ENCODE peak calls at places on chromosomes 1 and 21, in nine cellular contexts. M, G, P, S, W, Z, N, X and L are unnamed samples. For H3K27me3, the result is how much of the 10 kb centered on the place peaks cover.

GRCh38 chr1:205396972-205397616 is 24.8 kb downstream of the LEMD1 start:
- DNase-seq in W (no peak), N (peak), S (peak), Z (no peak), M (no peak), P (peak), G (no peak), X (no peak), L (no peak)

GRCh38 chr1:86866665-86867064 is 47.3 kb downstream of the SELENOF start:
- DNase-seq in M (no peak), W (no peak), Z (no peak), S (no peak), P (no peak), X (peak), N (no peak), G (no peak), L (no peak)

GRCh38 chr1:220370041-220370700 is 97.9 kb upstream of the RAB3GAP2 start:
- DNase-seq in M (no peak), W (no peak), Z (no peak), S (peak), X (peak), N (no peak), P (peak), G (no peak), L (no peak)

GRCh38 chr1:116375884-116376733 is 3.1 kb downstream of the ATP1A1 start:
- DNase-seq in N (peak), W (peak), P (peak), Z (peak), M (peak), X (peak), S (peak), G (peak), L (peak)

GRCh38 chr1:243268284-243268653 is 12.4 kb downstream of the SDCCAG8 start:
- DNase-seq in M (no peak), S (no peak), W (no peak), Z (no peak), P (no peak), G (no peak), N (no peak), X (peak), L (no peak)

GRCh38 chr21:42312626-42313104 is 2.5 kb downstream of the TFF3 start:
- DNase-seq in X (no peak), Z (no peak), W (no peak), N (no peak), P (no peak), G (peak), S (no peak), M (no peak), L (no peak)

GRCh38 chr1:43123031-43123430 is 49.1 kb downstream of the EBNA1BP2 start:
- DNase-seq in X (no peak), S (no peak), G (no peak), N (no peak), P (no peak), W (no peak), Z (no peak), M (no peak), L (no peak)

GRCh38 chr1:246679211-246680177 is 44.7 kb upstream of the SCCPDH start:
- DNase-seq in W (no peak), N (no peak), M (no peak), G (no peak), X (no peak), S (no peak), P (no peak), Z (no peak), L (no peak)

GRCh38 chr1:209743145-209743482 is 12.7 kb upstream of the TRAF3IP3 start:
- DNase-seq in W (peak), S (peak), N (no peak), Z (no peak), P (no peak), G (no peak), X (peak), M (peak), L (no peak)

DNA sequence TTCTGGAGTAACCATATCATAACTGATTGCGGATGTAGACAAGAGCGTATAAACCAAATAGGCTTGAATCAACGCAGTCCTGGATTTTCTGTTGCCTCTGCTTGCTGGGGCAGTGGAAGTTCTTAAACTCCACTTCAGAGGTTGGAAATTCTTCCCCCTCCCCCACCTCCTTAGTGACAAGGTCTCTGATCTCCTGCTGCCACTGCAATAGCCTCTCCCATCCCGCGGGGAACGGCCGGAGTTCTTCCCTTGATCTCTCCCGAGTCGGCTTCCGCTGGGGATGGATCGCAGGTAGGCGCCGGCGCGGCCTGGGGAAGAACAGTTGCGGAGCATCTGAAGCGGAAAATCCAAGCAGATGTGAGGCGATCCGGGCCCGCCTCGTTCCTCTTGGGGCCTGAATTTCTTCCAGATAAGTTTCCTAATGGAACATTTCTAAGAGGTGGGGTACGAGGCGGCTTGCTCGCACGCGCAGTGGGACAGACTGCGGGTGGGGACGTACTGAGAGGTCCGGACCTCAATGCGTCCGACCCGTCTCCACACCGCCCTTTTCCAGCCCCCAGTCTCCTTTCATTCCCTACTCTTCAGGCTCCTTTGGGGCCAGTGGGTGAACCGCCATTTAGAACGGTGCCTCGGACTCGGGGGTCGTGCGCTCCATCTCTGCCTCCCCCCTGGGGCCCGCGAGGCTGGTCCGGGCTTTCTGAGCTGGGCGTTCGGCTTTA is 3.1 kb upstream of the SIM2 start:
- DNase-seq in Z (no peak), M (no peak), X (no peak), W (no peak), G (no peak), P (peak), N (no peak), S (no peak), L (no peak)
- H3K4me3 ChIP-seq in Z (no peak), M (peak), X (no peak), W (no peak), G (no peak), P (no peak), N (no peak), S (no peak), L (no peak)

DNA sequence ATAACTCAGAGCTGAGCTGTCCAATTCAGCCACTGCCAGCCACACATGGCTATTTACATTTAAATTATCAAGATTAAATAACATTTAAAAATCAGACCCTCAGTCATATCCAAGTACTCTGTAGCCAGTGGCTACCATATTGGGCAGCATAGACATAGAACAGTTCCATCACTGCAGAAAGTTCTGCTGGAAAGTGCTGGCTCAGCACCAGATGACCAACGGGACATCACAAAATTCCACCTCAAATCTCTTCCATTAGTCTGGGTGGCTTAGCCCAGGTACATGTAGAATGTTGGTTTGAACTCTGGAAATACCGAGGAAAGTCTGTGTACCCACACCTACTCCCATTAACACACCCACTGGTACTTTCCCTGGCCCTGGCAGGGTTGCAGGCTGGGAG is 129.3 kb downstream of the ZSCAN20 start:
- DNase-seq in X (no peak), S (no peak), M (no peak), Z (no peak), W (no peak), N (no peak), G (no peak), P (no peak), L (no peak)
- H3K27me3 ChIP-seq in X (under half), S (under half), M (under half), Z (under half), W (under half), N (under half), G (under half), P (under half), L (under half)

GRCh38 chr1:161013591-161014513 is 7.1 kb downstream of the F11R start:
- DNase-seq in X (peak), M (peak), W (peak), S (peak), P (peak), Z (peak), N (peak), G (peak), L (peak)
- H3K4me3 ChIP-seq in X (no peak), M (peak), W (peak), S (no peak), P (no peak), Z (no peak), N (peak), G (peak), L (peak)

GRCh38 chr1:80250573-80251168 is 1244.1 kb upstream of the ADGRL4 start:
- DNase-seq in S (no peak), M (no peak), Z (no peak), X (no peak), G (no peak), P (no peak), W (no peak), N (no peak), L (no peak)
- H3K27me3 ChIP-seq in S (under half), M (under half), Z (under half), X (under half), G (under half), P (under half), W (under half), N (under half), L (under half)

GRCh38 chr1:215083408-215083961 is 948 bp downstream of the KCNK2 start:
- DNase-seq in P (peak), X (peak), Z (no peak), N (no peak), G (peak), S (no peak), M (no peak), W (no peak), L (no peak)

GRCh38 chr1:215079456-215079855 is 3.1 kb upstream of the KCNK2 start:
- DNase-seq in S (no peak), M (no peak), N (no peak), Z (no peak), G (no peak), P (no peak), W (no peak), X (no peak), L (no peak)

GRCh38 chr1:215076312-215076711 is 6.2 kb upstream of the KCNK2 start:
- DNase-seq in N (no peak), Z (no peak), G (no peak), S (no peak), P (peak), W (no peak), M (no peak), X (peak), L (no peak)

GRCh38 chr1:215082532-215083407 is at the start of gene KCNK2:
- DNase-seq in G (peak), M (no peak), P (peak), N (no peak), Z (no peak), X (peak), W (no peak), S (no peak), L (no peak)

DNA sequence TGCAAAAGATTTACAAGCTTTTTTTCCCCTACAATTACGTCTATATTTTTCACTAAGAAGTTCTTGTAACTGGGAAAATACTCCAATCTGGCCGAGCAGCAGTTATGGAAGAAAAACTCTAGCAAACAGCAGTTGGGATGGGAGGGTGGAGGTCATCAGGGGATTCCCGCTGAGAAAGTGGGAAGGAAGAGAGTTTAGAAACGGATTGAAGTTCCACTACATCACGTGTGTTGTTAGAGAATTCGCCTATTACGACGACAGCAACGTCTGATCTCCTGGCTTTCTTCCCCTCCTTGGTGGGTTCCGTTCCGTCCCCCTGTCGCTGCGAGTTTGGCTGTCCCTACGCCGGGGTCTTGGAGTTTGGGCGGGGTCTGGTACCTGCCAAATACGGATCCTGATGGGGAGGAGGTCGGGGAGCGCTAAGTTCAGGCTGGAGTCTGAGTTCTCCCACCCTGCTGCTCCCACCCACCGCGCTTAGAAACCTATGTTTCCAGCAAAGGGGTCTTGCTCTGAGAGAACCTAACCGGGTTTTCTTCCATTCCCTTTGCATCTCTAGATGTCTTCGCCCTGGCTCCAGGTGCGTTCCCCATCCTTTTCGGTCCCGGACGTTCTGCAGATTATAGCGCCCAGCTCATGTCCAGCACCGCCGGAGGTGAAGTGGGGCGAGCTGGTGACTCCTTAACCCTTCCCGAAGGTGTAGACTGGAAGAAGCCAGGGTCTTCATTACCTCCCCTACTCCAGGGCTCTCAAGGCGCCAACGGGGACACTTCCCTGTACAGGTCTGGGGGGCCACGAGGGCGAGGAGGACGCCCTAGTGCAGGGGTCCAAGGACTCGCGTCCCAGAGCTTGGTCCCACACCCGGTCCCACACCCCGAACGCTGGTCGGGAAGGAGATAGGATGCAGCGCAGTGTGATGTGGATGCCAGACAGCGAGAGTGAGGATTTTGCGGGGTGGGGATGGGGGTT is 688 bp upstream of the KCNK2 start:
- DNase-seq in M (no peak), W (no peak), N (no peak), G (peak), P (peak), S (no peak), Z (no peak), X (no peak), L (no peak)
- H3K4me3 ChIP-seq in M (peak), W (peak), N (peak), G (no peak), P (no peak), S (no peak), Z (peak), X (peak), L (peak)

GRCh38 chr1:92486251-92487077 is at the start of gene GFI1:
- DNase-seq in N (peak), W (peak), M (peak), P (peak), Z (no peak), X (no peak), S (peak), G (peak), L (no peak)

GRCh38 chr1:92488832-92489231 is 2.1 kb upstream of the GFI1 start:
- DNase-seq in X (no peak), W (no peak), N (no peak), S (no peak), Z (no peak), M (no peak), G (no peak), P (no peak), L (no peak)

GRCh38 chr1:92488416-92488815 is 1.7 kb upstream of the GFI1 start:
- DNase-seq in N (no peak), S (no peak), W (no peak), M (no peak), X (no peak), P (no peak), Z (no peak), G (no peak), L (no peak)

GRCh38 chr1:92485374-92486250 is 1.1 kb downstream of the GFI1 start:
- DNase-seq in Z (no peak), N (peak), G (peak), S (peak), M (peak), P (peak), W (peak), X (no peak), L (no peak)

DNA sequence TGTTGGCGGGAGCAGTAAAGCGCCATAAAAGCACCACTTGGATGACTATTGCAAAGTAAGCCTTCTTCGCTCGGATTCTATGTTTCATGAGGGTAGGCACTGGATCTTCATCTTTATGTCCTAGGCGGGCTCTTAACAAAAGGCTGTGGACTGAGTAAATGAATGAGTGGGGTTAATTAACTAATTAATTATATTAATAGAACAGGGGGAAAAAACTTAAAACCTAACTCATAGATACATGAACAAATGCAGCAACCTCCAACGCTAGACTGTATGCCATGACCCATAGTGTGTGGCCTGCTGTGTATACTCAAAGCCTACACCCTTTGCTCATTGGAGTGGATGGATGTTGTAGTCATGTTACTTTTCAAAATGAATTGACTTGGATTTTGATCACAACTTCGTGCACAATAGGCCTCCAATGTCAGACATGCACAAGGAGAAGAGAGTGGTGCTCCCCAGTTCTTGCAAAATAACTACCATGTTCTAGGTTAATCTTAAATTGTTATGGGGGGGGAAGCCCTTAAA is 417 bp upstream of the GFI1 start:
- DNase-seq in Z (no peak), G (no peak), X (no peak), S (no peak), M (no peak), W (no peak), P (no peak), N (no peak), L (no peak)
- H3K27me3 ChIP-seq in Z (under half), G (under half), X (half or more), S (under half), M (half or more), W (half or more), P (half or more), N (half or more), L (under half)

GRCh38 chr1:32647308-32648134 is 2.8 kb downstream of the ZBTB8OS start:
- DNase-seq in X (no peak), P (no peak), Z (no peak), G (no peak), M (no peak), S (no peak), N (no peak), W (no peak), L (no peak)

GRCh38 chr1:32650752-32651460 is at the start of gene RBBP4:
- DNase-seq in G (peak), Z (peak), W (peak), X (peak), M (peak), S (peak), P (peak), N (peak), L (peak)

GRCh38 chr1:32650157-32650751 is at the start of gene ZBTB8OS:
- DNase-seq in N (peak), Z (peak), M (peak), X (peak), S (peak), P (peak), G (peak), W (peak), L (peak)

GRCh38 chr1:32651461-32652073 is 559 bp downstream of the RBBP4 start:
- DNase-seq in P (no peak), S (no peak), Z (peak), M (no peak), G (no peak), N (no peak), W (no peak), X (no peak), L (no peak)

GRCh38 chr1:32652244-32652962 is 1.4 kb downstream of the RBBP4 start:
- DNase-seq in X (no peak), M (no peak), G (no peak), P (no peak), N (no peak), Z (no peak), S (no peak), W (no peak), L (no peak)
- H3K4me3 ChIP-seq in X (peak), M (peak), G (peak), P (no peak), N (peak), Z (peak), S (no peak), W (peak), L (peak)

GRCh38 chr1:46536527-46536926 is 14.9 kb downstream of the KNCN start:
- DNase-seq in X (no peak), W (no peak), P (no peak), G (no peak), Z (no peak), M (no peak), S (no peak), N (no peak), L (no peak)
- H3K27me3 ChIP-seq in X (under half), W (half or more), P (under half), G (under half), Z (under half), M (under half), S (under half), N (under half), L (under half)